ENCODE peak calls at places on chromosomes 11 and 22, in seven cellular contexts. Q, R, Z, S, K, G and I are unnamed samples.

GRCh38 chr11:73185680-73186293 is 32.3 kb upstream of the P2RY2 start:
- DNase-seq in Q (no peak), R (peak), Z (no peak), S (peak), K (no peak), G (no peak), I (no peak)

GRCh38 chr11:94583213-94583884 is 16.2 kb downstream of the PIWIL4 start:
- DNase-seq in Q (no peak), R (no peak), Z (peak), S (no peak), K (no peak), G (no peak), I (no peak)

GRCh38 chr22:41913842-41914534 is 886 bp downstream of the SHISA8 start:
- DNase-seq in Q (no peak), R (no peak), Z (no peak), S (no peak), K (no peak), G (no peak), I (no peak)

GRCh38 chr22:48800886-48801607 is 1026.6 kb downstream of the BRD1 start:
- DNase-seq in Q (no peak), R (no peak), Z (no peak), S (no peak), K (no peak), G (no peak), I (no peak)

GRCh38 chr22:48307941-48308340 is 1519.7 kb downstream of the BRD1 start:
- DNase-seq in Q (no peak), R (no peak), Z (no peak), S (no peak), K (no peak), G (no peak), I (no peak)

GRCh38 chr22:35631597-35631996 is 14.5 kb upstream of the MB start:
- DNase-seq in Q (no peak), R (no peak), Z (no peak), S (peak), K (peak), G (no peak), I (peak)

GRCh38 chr22:31872209-31872608 is 72.1 kb upstream of the YWHAH start:
- DNase-seq in Q (no peak), R (no peak), Z (no peak), S (no peak), K (peak), G (no peak), I (no peak)

GRCh38 chr11:8318536-8318935 is 54.9 kb upstream of the LMO1 start:
- DNase-seq in Q (no peak), R (no peak), Z (peak), S (peak), K (no peak), G (no peak), I (no peak)

GRCh38 chr22:42844756-42845155 is 12.3 kb downstream of the ARFGAP3 start:
- DNase-seq in Q (no peak), R (no peak), Z (no peak), S (no peak), K (no peak), G (no peak), I (no peak)

GRCh38 chr11:128181090-128181485 is 406.3 kb downstream of the ETS1 start:
- DNase-seq in Q (no peak), R (no peak), Z (no peak), S (no peak), K (peak), G (no peak), I (no peak)

GRCh38 chr11:43987384-43988039 is 45.1 kb downstream of the C11orf96 start:
- DNase-seq in Q (peak), R (peak), Z (no peak), S (peak), K (peak), G (peak), I (no peak)

GRCh38 chr11:32809313-32809712 is 14.9 kb upstream of the CCDC73 start:
- DNase-seq in Q (peak), R (no peak), Z (peak), S (peak), K (peak), G (no peak), I (peak)

GRCh38 chr22:43828711-43829447 is 16.8 kb upstream of the EFCAB6 start:
- DNase-seq in Q (peak), R (no peak), Z (no peak), S (no peak), K (no peak), G (peak), I (no peak)

GRCh38 chr11:125797641-125798040 is 9.7 kb downstream of the PATE3 start:
- DNase-seq in Q (no peak), R (no peak), Z (no peak), S (no peak), K (no peak), G (no peak), I (no peak)

GRCh38 chr11:29448246-29448877 is 568.5 kb downstream of the KCNA4 start:
- DNase-seq in Q (no peak), R (no peak), Z (no peak), S (peak), K (peak), G (no peak), I (no peak)